ENCODE peak calls at places on chromosome 4, in five cellular contexts. I is transverse colon, W is A549, H is NB4, C is suprapubic skin. F is an unnamed sample.

GRCh38 chr4:155954118-155954503 is 445 bp upstream of the CTSO start:
- DNase-seq in I (peak), W (no peak), H (no peak), C (no peak), F (peak)

GRCh38 chr4:37827030-37827705 is 682 bp downstream of the PGM2 start:
- DNase-seq in I (peak), W (peak), H (peak), C (no peak), F (no peak)

GRCh38 chr4:126431049-126431448 is 1116.3 kb downstream of the FAT4 start:
- DNase-seq in I (no peak), W (no peak), H (peak), C (no peak), F (no peak)

GRCh38 chr4:38387348-38387747 is 276.7 kb upstream of the KLF3 start:
- DNase-seq in I (peak), W (no peak), H (no peak), C (peak), F (peak)

GRCh38 chr4:89868999-89869589 is 25.6 kb upstream of the MMRN1 start:
- DNase-seq in I (no peak), W (no peak), H (no peak), C (no peak), F (no peak)

GRCh38 chr4:141046255-141046654 is 87.0 kb downstream of the RNF150 start:
- DNase-seq in I (no peak), W (no peak), H (no peak), C (no peak), F (no peak)

GRCh38 chr4:7909966-7910720 is 29.5 kb downstream of the AFAP1 start:
- DNase-seq in I (no peak), W (no peak), H (no peak), C (no peak), F (no peak)

GRCh38 chr4:98773638-98774037 is 115.2 kb upstream of the TSPAN5 start:
- DNase-seq in I (no peak), W (no peak), H (no peak), C (no peak), F (peak)

GRCh38 chr4:8205749-8206611 is 6.9 kb downstream of the SH3TC1 start:
- DNase-seq in I (no peak), W (no peak), H (peak), C (no peak), F (peak)

GRCh38 chr4:96164814-96165351 is 325.0 kb downstream of the PDHA2 start:
- DNase-seq in I (no peak), W (no peak), H (no peak), C (no peak), F (no peak)

GRCh38 chr4:115851918-115852766 is 738.7 kb upstream of the NDST4 start:
- DNase-seq in I (peak), W (no peak), H (peak), C (no peak), F (peak)

GRCh38 chr4:11487876-11488545 is 59.3 kb upstream of the HS3ST1 start:
- DNase-seq in I (no peak), W (no peak), H (peak), C (no peak), F (no peak)

GRCh38 chr4:115780268-115780667 is 666.8 kb upstream of the NDST4 start:
- DNase-seq in I (no peak), W (no peak), H (no peak), C (no peak), F (no peak)

GRCh38 chr4:7828011-7828720 is 111.5 kb downstream of the AFAP1 start:
- DNase-seq in I (peak), W (no peak), H (peak), C (peak), F (peak)

GRCh38 chr4:102521570-102522553 is 20.7 kb downstream of the NFKB1 start:
- DNase-seq in I (no peak), W (no peak), H (no peak), C (no peak), F (no peak)

GRCh38 chr4:41661447-41662076 is 87.0 kb downstream of the PHOX2B start:
- DNase-seq in I (peak), W (peak), H (peak), C (no peak), F (peak)

GRCh38 chr4:48295116-48295515 is 25.5 kb upstream of the TEC start:
- DNase-seq in I (no peak), W (no peak), H (no peak), C (no peak), F (no peak)

GRCh38 chr4:105895609-105896460 is 564 bp downstream of the NPNT start:
- DNase-seq in I (peak), W (peak), H (no peak), C (peak), F (peak)

GRCh38 chr4:149845643-149846208 is 30.1 kb upstream of the IQCM start:
- DNase-seq in I (no peak), W (no peak), H (no peak), C (no peak), F (no peak)

GRCh38 chr4:42454755-42455154 is 57.5 kb downstream of the SHISA3 start:
- DNase-seq in I (no peak), W (no peak), H (no peak), C (no peak), F (no peak)

GRCh38 chr4:48033825-48034413 is 17.3 kb downstream of the NIPAL1 start:
- DNase-seq in I (peak), W (no peak), H (peak), C (no peak), F (peak)

GRCh38 chr4:85776579-85776978 is 301.6 kb downstream of the ARHGAP24 start:
- DNase-seq in I (no peak), W (no peak), H (no peak), C (no peak), F (no peak)

GRCh38 chr4:88743696-88744095 is 46.1 kb upstream of the NAP1L5 start:
- DNase-seq in I (no peak), W (no peak), H (no peak), C (no peak), F (no peak)

GRCh38 chr4:3531887-3532713 is at the start of gene LRPAP1:
- DNase-seq in I (peak), W (peak), H (peak), C (peak), F (peak)

GRCh38 chr4:87419578-87420249 is 2.7 kb upstream of the NUDT9 start:
- DNase-seq in I (no peak), W (no peak), H (no peak), C (no peak), F (no peak)

GRCh38 chr4:22607382-22607781 is 85.4 kb upstream of the GBA3 start:
- DNase-seq in I (peak), W (peak), H (peak), C (no peak), F (peak)

GRCh38 chr4:105196523-105197145 is 50.0 kb downstream of the TET2 start:
- DNase-seq in I (no peak), W (peak), H (peak), C (no peak), F (no peak)

GRCh38 chr4:17613761-17614415 is 553 bp upstream of the MED28 start:
- DNase-seq in I (no peak), W (no peak), H (peak), C (no peak), F (peak)

GRCh38 chr4:17618926-17619325 is 4.5 kb downstream of the MED28 start:
- DNase-seq in I (no peak), W (no peak), H (peak), C (no peak), F (no peak)

GRCh38 chr4:17616283-17616682 is 1.8 kb downstream of the MED28 start:
- DNase-seq in I (no peak), W (no peak), H (peak), C (no peak), F (no peak)

GRCh38 chr4:17619416-17620105 is 5.1 kb downstream of the MED28 start:
- DNase-seq in I (no peak), W (no peak), H (no peak), C (no peak), F (no peak)

GRCh38 chr4:17614416-17615299 is at the start of gene MED28:
- DNase-seq in I (peak), W (peak), H (peak), C (peak), F (peak)
- TF ChIP-seq POLR2A in I (peak), W (peak), H (peak), C (peak), F (peak)

GRCh38 chr4:1714303-1715001 is 2.3 kb upstream of the SLBP start:
- DNase-seq in I (no peak), W (no peak), H (peak), C (no peak), F (no peak)

GRCh38 chr4:1713003-1713397 is 881 bp upstream of the SLBP start:
- DNase-seq in I (no peak), W (no peak), H (no peak), C (no peak), F (no peak)

GRCh38 chr4:1717129-1718094 is 3.7 kb downstream of the TMEM129 start:
- DNase-seq in I (no peak), W (no peak), H (no peak), C (no peak), F (no peak)

GRCh38 chr4:1716065-1716945 is 4.2 kb upstream of the SLBP start:
- DNase-seq in I (no peak), W (no peak), H (no peak), C (no peak), F (no peak)

DNA sequence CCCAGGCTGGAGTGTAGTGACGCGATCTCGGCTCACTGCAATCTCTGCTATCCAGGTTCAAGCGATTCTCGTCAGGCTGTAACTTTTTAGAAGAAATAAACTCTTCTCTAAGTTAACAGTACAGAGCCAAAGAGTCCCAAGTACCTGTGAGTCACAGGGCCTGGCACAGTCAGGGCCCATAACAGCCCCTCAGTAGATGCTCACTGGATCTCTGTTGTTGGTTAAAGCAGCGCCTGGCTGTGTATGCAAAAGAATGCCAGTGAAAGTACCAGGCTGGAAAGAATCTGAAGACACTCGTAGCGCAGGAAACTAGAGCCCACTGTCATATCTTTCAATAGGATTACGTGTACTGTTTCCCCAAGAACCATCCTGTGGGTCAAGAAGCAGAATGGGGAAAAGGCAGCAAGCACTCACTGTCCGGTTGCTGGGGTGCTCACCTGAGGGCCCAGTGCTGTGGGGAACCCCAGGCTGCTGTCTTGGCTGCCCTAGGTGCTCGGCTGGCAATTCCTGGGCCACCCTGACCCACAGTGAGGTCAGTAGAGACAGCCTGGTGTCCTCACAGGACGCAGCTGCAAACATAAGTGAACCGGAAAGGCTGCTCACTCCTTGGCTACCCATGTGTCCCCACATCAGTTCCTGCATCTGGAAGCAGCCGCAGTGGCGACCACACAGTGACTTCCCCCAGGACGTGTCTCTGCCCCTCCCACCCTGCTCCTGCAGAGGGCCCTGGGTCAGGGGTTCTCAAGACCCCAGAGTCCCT is 3.1 kb upstream of the SLBP start:
- DNase-seq in I (peak), W (no peak), H (peak), C (no peak), F (no peak)
- H3K4me3 ChIP-seq in I (no peak), W (no peak), H (peak), C (no peak), F (no peak)

GRCh38 chr4:44678094-44679023 is at the start of gene GUF1:
- DNase-seq in I (peak), W (peak), H (peak), C (peak), F (peak)
- TF ChIP-seq POLR2A in I (peak), W (peak), H (peak), C (no peak), F (peak)

GRCh38 chr4:120754590-120754989 is 167.9 kb downstream of the PRDM5 start:
- DNase-seq in I (no peak), W (no peak), H (no peak), C (no peak), F (no peak)
- H3K4me3 ChIP-seq in I (no peak), W (no peak), H (no peak), C (no peak), F (no peak)

DNA sequence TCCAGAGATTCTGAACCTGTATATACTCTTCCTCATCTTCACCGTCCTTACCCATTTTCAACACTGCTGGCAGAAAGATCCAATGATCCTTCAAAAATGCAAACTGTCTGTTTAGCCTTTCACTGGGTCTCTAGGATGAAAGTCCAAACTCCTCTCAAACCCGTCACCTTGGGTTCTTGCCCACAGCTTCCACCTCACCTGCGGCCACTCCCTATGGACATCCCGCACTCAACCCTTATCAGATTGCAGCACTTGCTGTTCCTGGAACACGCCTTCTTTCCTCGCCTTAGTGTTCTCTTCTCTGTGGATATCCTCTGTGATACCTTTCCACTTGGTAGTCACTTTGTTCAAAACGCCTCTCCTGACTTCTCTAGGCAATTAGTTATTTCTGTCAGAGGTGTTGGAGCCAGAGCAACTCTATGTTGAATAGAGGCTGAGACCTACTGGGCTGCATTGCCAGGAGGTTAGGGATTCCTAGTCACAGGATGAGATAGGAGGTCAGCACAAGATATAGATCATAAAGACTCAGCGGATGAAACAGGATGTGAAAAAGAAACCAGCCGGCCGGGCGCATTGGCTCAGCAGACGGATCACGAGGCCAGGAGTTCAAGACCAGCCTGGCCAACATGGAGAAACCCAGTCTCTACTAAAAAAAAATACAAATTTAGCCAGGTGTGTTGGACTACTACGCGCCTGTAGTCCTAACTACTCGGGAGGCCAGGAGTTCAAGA is 4.2 kb upstream of the NOCT start:
- DNase-seq in I (peak), W (no peak), H (no peak), C (no peak), F (no peak)
- TF ChIP-seq POLR2A in I (peak), W (no peak), H (no peak), C (no peak), F (no peak)

DNA sequence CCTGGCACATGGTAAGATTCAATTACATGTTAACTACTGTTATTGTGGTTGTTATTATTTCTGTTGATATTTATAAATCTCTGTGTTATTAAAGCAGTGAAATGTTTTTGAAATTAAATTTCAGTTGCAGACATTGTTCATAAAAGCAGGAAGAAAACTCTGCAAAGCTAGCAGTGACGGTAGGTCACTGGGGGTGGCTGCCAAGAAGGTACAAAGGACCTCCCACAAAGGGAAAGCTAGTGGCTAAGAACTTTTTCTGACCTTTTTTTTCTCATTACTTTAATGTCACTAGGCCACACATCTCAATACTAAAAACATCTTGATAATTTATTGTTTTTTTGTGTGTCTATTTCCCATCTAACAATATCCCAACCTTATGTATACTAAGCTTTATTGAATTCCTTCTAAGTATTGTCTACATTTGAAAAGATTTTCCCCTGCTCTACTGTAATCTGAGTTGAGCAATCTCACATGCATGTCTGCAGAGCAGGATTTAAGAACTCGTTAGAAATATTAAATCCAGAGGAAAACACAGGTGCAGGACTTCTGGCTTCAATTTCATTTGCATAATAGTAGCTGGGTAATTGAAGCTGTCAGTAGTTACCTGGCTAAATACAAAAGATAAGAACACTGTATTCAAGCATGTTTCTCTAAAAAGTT is 197.3 kb downstream of the CFAP299 start:
- DNase-seq in I (no peak), W (no peak), H (no peak), C (no peak), F (no peak)
- H3K4me3 ChIP-seq in I (no peak), W (no peak), H (no peak), C (no peak), F (no peak)

GRCh38 chr4:158316264-158316663 is 106.0 kb downstream of the TMEM144 start:
- DNase-seq in I (no peak), W (no peak), H (no peak), C (no peak), F (no peak)

GRCh38 chr4:158319880-158320279 is 109.6 kb downstream of the TMEM144 start:
- DNase-seq in I (no peak), W (no peak), H (no peak), C (no peak), F (no peak)

GRCh38 chr4:158327525-158327924 is 117.2 kb downstream of the TMEM144 start:
- DNase-seq in I (no peak), W (no peak), H (peak), C (no peak), F (peak)

DNA sequence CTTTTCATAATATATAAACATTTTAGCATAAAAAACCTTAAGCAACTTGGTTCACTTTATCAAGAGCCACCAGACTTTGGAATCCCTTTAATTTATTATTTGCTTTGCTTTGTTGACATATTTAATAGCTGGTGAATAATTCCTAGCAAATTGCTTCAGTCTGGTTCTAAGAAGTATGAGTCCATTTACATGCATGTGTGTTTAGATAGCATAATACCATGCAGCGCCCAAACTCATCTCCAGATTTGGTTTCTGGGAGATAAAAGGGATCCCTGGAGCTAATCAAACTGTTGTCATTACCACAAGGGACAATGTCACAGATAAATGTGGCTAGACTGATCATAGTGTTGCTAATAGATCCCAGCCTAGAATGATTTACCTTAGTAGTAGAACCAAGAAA is 111.8 kb downstream of the TMEM144 start:
- DNase-seq in I (no peak), W (no peak), H (no peak), C (no peak), F (no peak)
- TF ChIP-seq POLR2A in I (no peak), W (no peak), H (no peak), C (no peak), F (no peak)

GRCh38 chr4:53917719-53918118 is 146.7 kb downstream of the CHIC2 start:
- DNase-seq in I (no peak), W (no peak), H (no peak), C (no peak), F (no peak)

GRCh38 chr4:53916431-53916889 is 147.9 kb downstream of the CHIC2 start:
- DNase-seq in I (no peak), W (no peak), H (no peak), C (no peak), F (no peak)

GRCh38 chr4:53913098-53913497 is 151.3 kb downstream of the CHIC2 start:
- DNase-seq in I (no peak), W (no peak), H (no peak), C (no peak), F (no peak)

GRCh38 chr4:53914313-53915016 is 149.9 kb downstream of the CHIC2 start:
- DNase-seq in I (no peak), W (peak), H (peak), C (no peak), F (peak)

DNA sequence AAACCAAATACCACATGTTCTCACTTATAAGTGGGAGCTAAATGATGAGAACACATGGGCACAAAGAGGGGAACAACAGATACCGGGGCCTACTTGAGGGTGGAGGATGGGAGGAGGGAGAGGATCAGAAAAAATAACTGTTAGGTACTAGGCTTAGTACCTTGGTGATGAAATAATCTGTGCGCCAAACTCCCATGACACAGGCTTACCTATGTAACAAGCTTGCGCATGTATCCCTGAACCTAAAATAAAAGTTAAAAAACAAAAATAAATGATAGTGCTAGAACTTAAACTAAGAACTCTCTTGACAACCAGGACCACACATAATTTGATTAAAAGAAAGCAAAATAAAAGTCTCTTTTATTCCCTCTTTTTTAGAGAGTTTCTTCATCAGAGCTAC is 150.6 kb downstream of the CHIC2 start:
- DNase-seq in I (no peak), W (no peak), H (no peak), C (no peak), F (no peak)
- H3K4me3 ChIP-seq in I (no peak), W (no peak), H (no peak), C (no peak), F (no peak)

GRCh38 chr4:40629401-40630334 is at the start of gene RBM47:
- DNase-seq in I (peak), W (no peak), H (peak), C (peak), F (peak)
- TF ChIP-seq POLR2A in I (peak), W (peak), H (no peak), C (no peak), F (peak)

GRCh38 chr4:83036991-83037390 is 2.0 kb downstream of the COPS4 start:
- DNase-seq in I (no peak), W (no peak), H (peak), C (no peak), F (no peak)
- H3K4me3 ChIP-seq in I (no peak), W (no peak), H (peak), C (no peak), F (no peak)

F was measured in body of pancreas.